ENCODE peak calls at places on chromosomes 6 and 20, in five cellular contexts. One of them, this sample, is unnamed.

GRCh38 chr6:83258517-83258916 is 65.4 kb downstream of the RWDD2A start:
- DNase-seq in vagina: no peak
- DNase-seq in pancreas: no peak
- DNase-seq in GM12865: no peak
- DNase-seq in chondrocyte: no peak
- DNase-seq in this sample: no peak

GRCh38 chr20:1242530-1242929 is 16.7 kb downstream of the RAD21L1 start:
- DNase-seq in vagina: no peak
- DNase-seq in chondrocyte: no peak
- DNase-seq in pancreas: no peak
- DNase-seq in GM12865: no peak
- DNase-seq in this sample: no peak

GRCh38 chr6:101080597-101080996 is 199.5 kb upstream of the ASCC3 start:
- DNase-seq in vagina: no peak
- DNase-seq in chondrocyte: no peak
- DNase-seq in pancreas: no peak
- DNase-seq in GM12865: no peak
- DNase-seq in this sample: no peak

GRCh38 chr6:42100029-42100901 is 42.2 kb downstream of the C6orf132 start:
- DNase-seq in vagina: no peak
- DNase-seq in GM12865: no peak
- DNase-seq in chondrocyte: no peak
- DNase-seq in pancreas: no peak
- DNase-seq in this sample: peak; percentile 71

GRCh38 chr6:43391448-43392031 is 22.1 kb upstream of the ZNF318 start:
- DNase-seq in pancreas: no peak
- DNase-seq in vagina: no peak
- DNase-seq in chondrocyte: no peak
- DNase-seq in GM12865: no peak
- DNase-seq in this sample: no peak

GRCh38 chr20:50267041-50267865 is 76.6 kb downstream of the CEBPB start:
- DNase-seq in chondrocyte: no peak
- DNase-seq in vagina: no peak
- DNase-seq in GM12865: no peak
- DNase-seq in pancreas: peak; percentile 87
- DNase-seq in this sample: peak; percentile 93

GRCh38 chr6:38155576-38156204 is 336.2 kb downstream of the ZFAND3 start:
- DNase-seq in GM12865: no peak
- DNase-seq in vagina: no peak
- DNase-seq in chondrocyte: no peak
- DNase-seq in pancreas: no peak
- DNase-seq in this sample: no peak

GRCh38 chr20:40691566-40692239 is 2.7 kb upstream of the MAFB start:
- DNase-seq in vagina: no peak
- DNase-seq in chondrocyte: no peak
- DNase-seq in GM12865: no peak
- DNase-seq in pancreas: no peak
- DNase-seq in this sample: no peak

GRCh38 chr6:132960720-132961119 is 146.4 kb downstream of the RPS12 start:
- DNase-seq in GM12865: no peak
- DNase-seq in chondrocyte: no peak
- DNase-seq in vagina: no peak
- DNase-seq in pancreas: no peak
- DNase-seq in this sample: no peak

GRCh38 chr6:33583591-33584155 is 3.6 kb upstream of the BAK1 start:
- DNase-seq in pancreas: no peak
- DNase-seq in vagina: no peak
- DNase-seq in GM12865: no peak
- DNase-seq in chondrocyte: no peak
- DNase-seq in this sample: no peak

GRCh38 chr6:124869412-124869811 is 92.8 kb upstream of the RNF217 start:
- DNase-seq in GM12865: no peak
- DNase-seq in chondrocyte: no peak
- DNase-seq in pancreas: no peak
- DNase-seq in vagina: no peak
- DNase-seq in this sample: no peak

GRCh38 chr6:42819803-42820508 is 38.1 kb downstream of the BICRAL start:
- DNase-seq in vagina: no peak
- DNase-seq in pancreas: no peak
- DNase-seq in chondrocyte: no peak
- DNase-seq in GM12865: peak; percentile 13
- DNase-seq in this sample: no peak

GRCh38 chr20:47118641-47119040 is 224.0 kb downstream of the EYA2 start:
- DNase-seq in pancreas: no peak
- DNase-seq in vagina: no peak
- DNase-seq in chondrocyte: no peak
- DNase-seq in GM12865: no peak
- DNase-seq in this sample: no peak

GRCh38 chr6:109580519-109580918 is 97.5 kb upstream of the ZBTB24 start:
- DNase-seq in pancreas: no peak
- DNase-seq in vagina: no peak
- DNase-seq in chondrocyte: no peak
- DNase-seq in GM12865: no peak
- DNase-seq in this sample: no peak

GRCh38 chr6:160431231-160431630 is 83.1 kb downstream of the SLC22A3 start:
- DNase-seq in pancreas: no peak
- DNase-seq in GM12865: no peak
- DNase-seq in vagina: no peak
- DNase-seq in chondrocyte: no peak
- DNase-seq in this sample: no peak

GRCh38 chr6:168032383-168032760 is 34.9 kb downstream of the KIF25 start:
- DNase-seq in chondrocyte: no peak
- DNase-seq in pancreas: no peak
- DNase-seq in vagina: peak; percentile 40
- DNase-seq in GM12865: no peak
- DNase-seq in this sample: peak; percentile 18

GRCh38 chr20:45685896-45686295 is 15.9 kb upstream of the WFDC11 start:
- DNase-seq in vagina: no peak
- DNase-seq in pancreas: no peak
- DNase-seq in chondrocyte: no peak
- DNase-seq in GM12865: no peak
- DNase-seq in this sample: no peak

GRCh38 chr20:17648782-17649730 is 33.0 kb downstream of the RRBP1 start:
- DNase-seq in GM12865: peak; percentile 21
- DNase-seq in vagina: no peak
- DNase-seq in chondrocyte: peak; percentile 65
- DNase-seq in pancreas: peak; percentile 73
- DNase-seq in this sample: peak; percentile 58

GRCh38 chr20:4592316-4593148 is 129.2 kb upstream of the PRND start:
- DNase-seq in chondrocyte: no peak
- DNase-seq in GM12865: peak; percentile 18
- DNase-seq in pancreas: peak; percentile 57
- DNase-seq in vagina: peak; percentile 61
- DNase-seq in this sample: peak; percentile 31

GRCh38 chr20:22373164-22373895 is 211.0 kb downstream of the FOXA2 start:
- DNase-seq in chondrocyte: no peak
- DNase-seq in GM12865: no peak
- DNase-seq in vagina: no peak
- DNase-seq in pancreas: no peak
- DNase-seq in this sample: peak; percentile 38

GRCh38 chr20:38143238-38143645 is 21.8 kb downstream of the TGM2 start:
- DNase-seq in chondrocyte: no peak
- DNase-seq in vagina: no peak
- DNase-seq in pancreas: no peak
- DNase-seq in GM12865: no peak
- DNase-seq in this sample: peak; percentile 83

GRCh38 chr6:105302617-105303128 is 100.2 kb downstream of the PREP start:
- DNase-seq in vagina: no peak
- DNase-seq in pancreas: no peak
- DNase-seq in GM12865: no peak
- DNase-seq in chondrocyte: no peak
- DNase-seq in this sample: no peak

GRCh38 chr20:48773837-48774418 is 53.9 kb downstream of the PREX1 start:
- DNase-seq in pancreas: no peak
- DNase-seq in chondrocyte: no peak
- DNase-seq in GM12865: peak; percentile 57
- DNase-seq in vagina: no peak
- DNase-seq in this sample: no peak

GRCh38 chr6:169999367-169999766 is 247.9 kb downstream of the ERMARD start:
- DNase-seq in GM12865: no peak
- DNase-seq in pancreas: no peak
- DNase-seq in vagina: peak; percentile 82
- DNase-seq in chondrocyte: no peak
- DNase-seq in this sample: no peak

GRCh38 chr20:36591281-36591680 is 14.3 kb upstream of the RAB5IF start:
- DNase-seq in vagina: no peak
- DNase-seq in GM12865: no peak
- DNase-seq in pancreas: no peak
- DNase-seq in chondrocyte: no peak
- DNase-seq in this sample: no peak

GRCh38 chr20:36587388-36588136 is 14.2 kb downstream of the TGIF2 start:
- DNase-seq in pancreas: no peak
- DNase-seq in vagina: no peak
- DNase-seq in chondrocyte: no peak
- DNase-seq in GM12865: peak; percentile 20
- DNase-seq in this sample: no peak

GRCh38 chr20:36593347-36593746 is 12.2 kb upstream of the RAB5IF start:
- DNase-seq in chondrocyte: no peak
- DNase-seq in GM12865: no peak
- DNase-seq in vagina: no peak
- DNase-seq in pancreas: no peak
- DNase-seq in this sample: no peak

GRCh38 chr20:36591854-36592641 is 13.5 kb upstream of the RAB5IF start:
- DNase-seq in chondrocyte: no peak
- DNase-seq in GM12865: no peak
- DNase-seq in vagina: no peak
- DNase-seq in pancreas: no peak
- DNase-seq in this sample: no peak
- TF ChIP-seq CTCF in chondrocyte: peak; percentile 78
- TF ChIP-seq CTCF in GM12865: no peak
- TF ChIP-seq CTCF in vagina: peak; percentile 31
- TF ChIP-seq CTCF in pancreas: no peak
- TF ChIP-seq CTCF in this sample: peak; percentile 17

GRCh38 chr20:57335392-57335791 is 5.8 kb downstream of the SPO11 start:
- DNase-seq in GM12865: no peak
- DNase-seq in vagina: no peak
- DNase-seq in chondrocyte: no peak
- DNase-seq in pancreas: no peak
- DNase-seq in this sample: no peak
- TF ChIP-seq CTCF in GM12865: no peak
- TF ChIP-seq CTCF in vagina: no peak
- TF ChIP-seq CTCF in chondrocyte: peak; percentile 63
- TF ChIP-seq CTCF in pancreas: no peak
- TF ChIP-seq CTCF in this sample: no peak

DNA sequence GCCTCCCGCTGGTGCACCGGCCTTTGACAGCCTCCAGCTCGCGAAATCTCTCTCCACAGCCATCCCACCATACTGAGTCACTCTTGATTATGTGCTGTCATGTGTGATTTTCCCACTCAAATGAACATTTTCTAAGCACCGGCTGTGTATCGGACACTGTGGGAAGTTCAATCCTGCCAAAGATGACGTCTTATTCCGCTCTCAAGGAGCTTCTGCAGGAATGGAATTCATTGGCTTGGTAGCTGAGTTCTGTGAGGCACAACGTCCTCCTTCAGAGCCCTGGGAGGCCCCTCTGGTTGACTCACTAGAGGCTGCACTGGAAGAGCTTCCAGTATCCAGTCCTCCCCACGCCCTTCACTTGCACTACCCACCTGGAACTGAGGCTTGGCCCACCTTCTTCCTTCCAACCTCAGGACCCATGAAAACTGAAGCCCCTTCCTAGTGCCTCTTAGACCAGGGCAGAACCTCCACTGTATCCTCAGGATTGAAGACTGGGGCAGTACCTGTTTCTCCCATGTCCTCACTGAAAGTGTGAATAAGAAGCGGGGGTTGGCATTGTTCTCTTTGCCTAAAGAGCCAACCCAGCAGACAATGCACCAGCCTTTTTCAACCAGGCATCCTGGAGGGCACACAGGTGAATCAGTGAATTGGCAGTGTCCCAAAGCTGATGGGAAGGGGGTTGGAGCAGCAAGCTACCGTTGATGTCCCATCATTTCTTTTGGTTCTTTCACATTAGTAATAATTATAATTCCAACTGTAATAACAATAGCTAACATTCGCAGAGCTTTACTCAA is 1.7 kb downstream of the UNC5CL start:
- DNase-seq in pancreas: no peak
- DNase-seq in vagina: no peak
- DNase-seq in GM12865: no peak
- DNase-seq in chondrocyte: no peak
- DNase-seq in this sample: no peak
- TF ChIP-seq CTCF in pancreas: no peak
- TF ChIP-seq CTCF in vagina: no peak
- TF ChIP-seq CTCF in GM12865: no peak
- TF ChIP-seq CTCF in chondrocyte: no peak
- TF ChIP-seq CTCF in this sample: no peak

GRCh38 chr6:108362455-108362854 is 67.6 kb downstream of the AFG1L start:
- DNase-seq in pancreas: no peak
- DNase-seq in GM12865: no peak
- DNase-seq in vagina: no peak
- DNase-seq in chondrocyte: no peak
- DNase-seq in this sample: no peak

GRCh38 chr6:108360919-108361311 is 66.1 kb downstream of the AFG1L start:
- DNase-seq in GM12865: no peak
- DNase-seq in chondrocyte: no peak
- DNase-seq in pancreas: no peak
- DNase-seq in vagina: no peak
- DNase-seq in this sample: no peak

GRCh38 chr6:108361312-108361932 is 66.6 kb downstream of the AFG1L start:
- DNase-seq in pancreas: no peak
- DNase-seq in vagina: no peak
- DNase-seq in GM12865: no peak
- DNase-seq in chondrocyte: no peak
- DNase-seq in this sample: no peak

GRCh38 chr6:108363113-108363512 is 68.3 kb downstream of the AFG1L start:
- DNase-seq in chondrocyte: no peak
- DNase-seq in GM12865: no peak
- DNase-seq in pancreas: no peak
- DNase-seq in vagina: no peak
- DNase-seq in this sample: no peak

DNA sequence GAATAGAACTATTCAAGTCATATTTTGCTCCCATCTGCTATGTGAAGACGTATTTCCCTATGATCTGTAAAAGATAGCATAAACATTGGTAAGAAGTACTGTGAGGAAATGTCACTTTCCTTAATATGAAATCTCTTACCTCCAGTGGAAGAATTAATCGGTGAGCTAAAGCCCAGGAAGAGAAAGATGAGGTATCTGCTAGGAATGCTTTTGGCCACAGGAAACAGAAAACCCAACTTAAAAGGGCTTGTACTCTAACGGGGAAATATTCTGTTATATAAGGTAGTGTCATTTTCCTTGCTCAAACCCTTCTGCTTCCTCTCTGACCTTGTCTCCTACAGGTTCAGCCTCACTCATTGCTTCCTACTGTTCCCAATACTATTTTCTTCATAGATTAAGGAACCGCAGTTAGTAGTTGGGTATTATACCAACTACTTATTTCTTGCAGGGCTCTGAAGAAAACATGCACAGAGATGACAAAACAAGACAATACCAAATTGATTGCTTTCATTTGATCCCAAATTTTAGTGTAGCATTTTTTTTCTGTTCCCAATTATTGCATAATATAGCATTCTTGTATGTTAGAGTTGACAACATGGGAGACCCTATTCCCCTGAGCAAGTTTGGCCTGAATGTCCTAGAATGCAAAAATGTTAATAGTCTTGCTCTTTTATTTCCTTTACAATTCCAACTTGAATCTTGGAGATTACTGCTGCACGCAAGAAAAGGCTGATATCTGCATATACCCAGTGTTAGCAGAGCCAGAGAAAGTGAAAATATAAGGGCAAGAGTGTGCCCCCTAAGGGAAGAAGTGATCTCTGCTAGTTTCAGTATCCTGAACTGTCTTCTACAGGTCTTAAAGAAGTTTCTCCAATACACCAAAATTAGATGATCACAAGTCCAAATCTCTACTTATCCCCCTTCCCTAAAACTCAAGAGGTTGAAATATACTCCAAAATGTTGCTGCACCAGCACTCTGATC is 65.3 kb downstream of the AFG1L start:
- DNase-seq in chondrocyte: no peak
- DNase-seq in vagina: no peak
- DNase-seq in pancreas: no peak
- DNase-seq in GM12865: no peak
- DNase-seq in this sample: no peak
- TF ChIP-seq CTCF in chondrocyte: peak; percentile 38
- TF ChIP-seq CTCF in vagina: no peak
- TF ChIP-seq CTCF in pancreas: no peak
- TF ChIP-seq CTCF in GM12865: peak; percentile 25
- TF ChIP-seq CTCF in this sample: no peak

This sample was measured in colonic mucosa.